ENCODE peak calls at places on chromosomes 11 and 22, in four cellular contexts. B is cardiac muscle cell, E is endothelial cell, S is colonic mucosa. T is an unnamed sample.

GRCh38 chr11:94504689-94505293 is 7.5 kb upstream of the C11orf97 start:
- DNase-seq in B (peak; percentile 50), E (peak; percentile 8), S (no peak), T (no peak)

GRCh38 chr11:82047200-82047599 is 686.5 kb downstream of the FAM181B start:
- DNase-seq in B (no peak), E (no peak), S (no peak), T (no peak)

GRCh38 chr11:17171342-17171741 is 36.4 kb downstream of the PIK3C2A start:
- DNase-seq in B (no peak), E (no peak), S (no peak), T (no peak)

GRCh38 chr11:9765320-9766101 is 101.6 kb downstream of the SWAP70 start:
- DNase-seq in B (peak; percentile 79), E (peak; percentile 39), S (no peak), T (peak; percentile 49)

GRCh38 chr11:45411221-45411946 is 125.2 kb upstream of the SYT13 start:
- DNase-seq in B (no peak), E (no peak), S (no peak), T (peak; percentile 37)

GRCh38 chr22:49010086-49010863 is 817.4 kb downstream of the BRD1 start:
- DNase-seq in B (no peak), E (no peak), S (peak; percentile 6), T (no peak)

GRCh38 chr11:104694259-104695070 is 203.8 kb downstream of the CASP12 start:
- DNase-seq in B (no peak), E (no peak), S (no peak), T (no peak)

GRCh38 chr11:118001494-118001971 is 15.3 kb downstream of the IL10RA start:
- DNase-seq in B (no peak), E (no peak), S (no peak), T (no peak)

GRCh38 chr11:134275534-134276395 is at the start of gene GLB1L3:
- DNase-seq in B (peak; percentile 39), E (peak; percentile 68), S (no peak), T (peak; percentile 48)

GRCh38 chr11:82883853-82884252 is 16.4 kb downstream of the PRCP start:
- DNase-seq in B (no peak), E (no peak), S (no peak), T (no peak)

DNA sequence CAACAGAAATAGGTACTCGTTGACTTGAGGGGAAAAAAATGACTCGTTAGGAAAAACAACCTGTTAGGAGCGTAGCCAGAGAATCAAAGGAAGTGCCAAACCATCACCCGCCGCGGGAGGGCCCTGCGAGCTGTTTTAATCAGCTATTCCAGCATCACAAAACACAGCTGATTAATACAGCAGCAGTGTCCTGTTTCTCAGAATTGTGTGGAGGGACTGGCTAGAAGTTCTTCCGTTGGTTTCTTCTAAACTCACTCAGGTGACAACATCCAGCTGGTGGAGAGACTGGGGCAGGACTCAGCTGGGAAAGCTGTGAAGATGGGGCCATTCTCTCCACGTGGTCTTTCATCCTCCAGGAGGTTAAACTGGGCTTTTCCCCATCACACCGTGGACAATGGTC is 28.0 kb downstream of the HSPA8 start:
- DNase-seq in B (no peak), E (no peak), S (no peak), T (no peak)
- TF ChIP-seq CTCF in B (peak; percentile 63), E (no peak), S (no peak), T (no peak)

GRCh38 chr22:46335201-46336118 is at the start of gene TRMU:
- DNase-seq in B (peak; percentile 94), E (peak; percentile 81), S (peak; percentile 82), T (peak; percentile 88)
- TF ChIP-seq CTCF in B (no peak), E (no peak), S (no peak), T (no peak)

DNA sequence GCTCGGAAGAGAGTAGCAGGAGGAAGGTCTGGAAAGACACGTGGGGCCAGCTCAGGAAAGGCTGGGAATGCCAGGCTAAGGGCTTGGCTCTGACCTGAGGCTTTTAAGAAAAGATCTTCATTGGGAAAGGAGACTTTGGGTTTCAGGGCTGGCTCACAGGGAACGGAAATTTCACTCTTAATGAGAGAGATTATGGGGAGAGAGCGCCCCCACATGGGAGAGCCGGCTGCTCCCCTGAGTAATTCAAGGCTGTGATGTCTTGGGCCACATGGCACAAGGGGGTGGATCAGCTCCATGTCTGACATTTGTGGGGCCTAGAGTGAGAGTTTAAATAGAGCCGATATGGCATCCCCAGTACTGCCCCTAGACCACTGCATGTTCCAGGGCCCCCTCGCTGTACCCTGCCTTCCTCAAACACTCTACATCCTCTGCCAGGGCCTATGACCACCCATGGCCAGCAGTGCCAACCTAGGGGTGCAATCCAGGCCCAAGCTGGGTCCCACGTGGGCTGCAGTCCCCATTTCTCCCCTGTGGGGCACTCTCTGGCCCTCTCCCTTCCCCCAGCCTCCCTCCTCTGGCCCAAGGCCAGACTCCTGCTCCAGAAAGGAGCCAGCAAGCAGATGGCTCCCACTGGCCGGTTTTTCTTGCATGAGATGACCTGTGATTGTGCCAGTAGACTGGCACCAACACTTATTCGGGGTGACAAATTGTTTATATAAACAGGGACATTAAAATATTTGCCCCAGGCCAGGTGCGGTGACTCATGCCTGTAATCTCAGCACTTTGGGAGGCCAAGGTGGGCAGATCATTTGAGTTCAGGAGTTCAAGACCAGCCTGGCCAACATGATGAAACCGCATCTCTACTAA is 75.2 kb downstream of the ISX start:
- DNase-seq in B (peak; percentile 60), E (peak; percentile 47), S (peak; percentile 82), T (no peak)
- TF ChIP-seq CTCF in B (no peak), E (peak; percentile 20), S (peak; percentile 63), T (no peak)

DNA sequence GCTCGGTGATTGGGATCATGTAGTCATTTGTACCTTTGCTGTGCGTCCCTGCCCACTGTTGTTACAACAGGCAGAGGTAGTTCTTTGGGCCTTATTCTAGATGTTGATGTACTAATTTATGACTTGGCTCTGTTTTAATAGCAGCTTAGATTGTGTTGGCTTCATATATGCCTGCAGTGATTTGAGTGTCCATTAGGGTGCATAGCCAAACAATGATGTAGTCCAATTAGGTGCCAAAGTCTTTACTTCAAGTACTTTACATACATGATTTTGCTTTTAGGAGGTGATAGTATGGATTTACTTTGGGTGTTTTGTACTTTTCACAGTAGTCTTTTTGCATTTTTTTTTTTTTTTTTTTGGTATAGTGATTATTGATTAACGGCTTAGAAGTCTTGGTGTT is 46.4 kb downstream of the PPP6R3 start:
- DNase-seq in B (no peak), E (no peak), S (no peak), T (no peak)
- TF ChIP-seq CTCF in B (peak; percentile 4), E (no peak), S (no peak), T (peak; percentile 25)

DNA sequence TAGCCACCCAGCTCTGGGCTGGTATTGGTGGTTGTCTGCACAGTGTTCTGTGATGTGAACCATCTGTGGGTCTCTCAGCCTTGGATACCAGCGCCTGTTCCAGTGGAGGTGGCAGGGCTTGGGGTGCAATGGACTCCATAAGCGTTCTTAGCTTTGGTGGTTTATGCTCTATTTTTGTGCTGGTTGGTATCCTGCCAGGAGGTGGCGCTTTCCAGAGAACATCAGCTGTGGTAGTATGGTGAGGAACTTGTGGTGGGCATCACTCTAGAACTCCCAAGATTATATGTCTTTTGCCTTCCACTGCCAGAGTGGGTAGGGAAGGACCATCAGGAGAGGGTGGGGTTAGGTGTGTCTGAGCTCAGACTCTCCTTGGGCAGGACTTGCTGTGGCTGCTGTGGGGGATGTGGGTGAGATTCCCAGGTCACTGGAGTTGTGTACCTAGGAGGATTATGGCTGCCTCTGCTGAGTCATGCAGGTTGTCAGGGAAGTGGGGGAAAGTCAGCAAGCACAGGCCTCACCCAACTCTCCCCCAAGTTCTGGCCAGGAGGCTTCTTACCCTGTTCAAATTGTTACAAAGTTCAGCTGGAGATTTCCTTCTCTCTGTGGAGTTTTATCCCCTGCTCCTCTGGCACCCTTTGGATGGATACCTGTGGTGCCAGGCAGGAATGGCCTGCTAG is 47.2 kb downstream of the MRGPRX2 start:
- DNase-seq in B (no peak), E (no peak), S (no peak), T (no peak)
- TF ChIP-seq CTCF in B (peak; percentile 6), E (peak; percentile 27), S (no peak), T (no peak)

GRCh38 chr22:35998748-35999147 is 29.9 kb downstream of the RBFOX2 start:
- DNase-seq in B (no peak), E (no peak), S (no peak), T (no peak)

GRCh38 chr22:35995772-35996171 is 32.9 kb downstream of the RBFOX2 start:
- DNase-seq in B (no peak), E (no peak), S (peak; percentile 64), T (peak; percentile 59)

GRCh38 chr22:35995345-35995744 is 33.3 kb downstream of the RBFOX2 start:
- DNase-seq in B (no peak), E (no peak), S (no peak), T (no peak)

GRCh38 chr22:35996596-35996995 is 32.0 kb downstream of the RBFOX2 start:
- DNase-seq in B (no peak), E (no peak), S (no peak), T (no peak)

DNA sequence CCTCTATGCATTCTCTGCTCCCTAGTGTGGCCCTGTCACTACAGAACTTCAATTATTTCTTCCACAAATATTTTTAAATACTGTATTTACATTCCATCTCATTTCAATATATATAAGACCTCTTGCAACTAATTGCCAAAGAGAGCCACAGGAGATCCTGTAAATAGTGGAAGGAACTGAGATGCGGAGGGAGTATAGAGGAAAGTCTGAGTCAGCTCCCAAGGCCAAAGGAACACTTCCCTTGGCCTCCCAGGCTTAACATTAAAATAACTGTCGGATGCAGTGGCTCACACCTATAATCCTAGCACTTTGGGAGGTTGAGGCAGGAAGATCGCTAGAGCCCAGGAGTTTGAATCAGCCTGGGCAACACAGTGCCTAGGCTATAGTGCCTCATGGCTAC is 31.2 kb downstream of the RBFOX2 start:
- DNase-seq in B (no peak), E (no peak), S (no peak), T (no peak)
- TF ChIP-seq CTCF in B (no peak), E (no peak), S (no peak), T (no peak)

GRCh38 chr11:31106963-31107576 is 262.5 kb downstream of the DCDC1 start:
- DNase-seq in B (peak; percentile 80), E (peak; percentile 77), S (peak; percentile 41), T (peak; percentile 79)
- TF ChIP-seq CTCF in B (peak; percentile 65), E (peak; percentile 78), S (peak; percentile 45), T (peak; percentile 87)

T was measured in glutamatergic neuron.